ENCODE peak calls at places on chromosomes 13 and 19, in four cellular contexts. K, M, H and G are unnamed samples.

GRCh38 chr19:590396-590745 is 690 bp downstream of the HCN2 start:
- DNase-seq in M (peak; percentile 53), H (no peak), K (no peak), G (no peak)

GRCh38 chr13:44826586-44827350 is 162.5 kb downstream of the NUFIP1 start:
- DNase-seq in H (no peak), K (no peak), M (no peak), G (no peak)

GRCh38 chr19:15252398-15253018 is 20.3 kb upstream of the EPHX3 start:
- DNase-seq in H (no peak), M (peak; percentile 42), K (no peak), G (no peak)

GRCh38 chr13:59176775-59177174 is 987.0 kb downstream of the DIAPH3 start:
- DNase-seq in H (no peak), M (no peak), K (no peak), G (no peak)

GRCh38 chr19:16027528-16027927 is 48.8 kb upstream of the TPM4 start:
- DNase-seq in M (peak; percentile 39), K (no peak), H (no peak), G (no peak)

GRCh38 chr19:913080-913748 is at the start of gene R3HDM4:
- DNase-seq in M (peak; percentile 92), H (no peak), K (no peak), G (no peak)

GRCh38 chr19:54661846-54662489 is 817 bp upstream of the LILRB4 start:
- DNase-seq in K (no peak), M (no peak), H (no peak), G (no peak)

GRCh38 chr13:67792151-67792665 is 562.1 kb upstream of the PCDH9 start:
- DNase-seq in K (no peak), H (no peak), M (no peak), G (no peak)

GRCh38 chr19:16714702-16715294 is 4.8 kb upstream of the NWD1 start:
- DNase-seq in H (no peak), K (peak; percentile 45), M (peak; percentile 75), G (no peak)

GRCh38 chr19:51511353-51511752 is 9.8 kb upstream of the SIGLEC12 start:
- DNase-seq in H (no peak), K (no peak), M (peak; percentile 54), G (no peak)